ENCODE peak calls at places on chromosomes 5 and 9, in four cellular contexts. A is ELR; Q is NCI-H1092 treated with DMSO at 0.1 percent for 48 hours; P is stimulated activated CD8-positive, alpha-beta memory T cell treated with anti-CD3 and anti-CD28 coated beads, Interleukin-15, amount 100 ng/mL, for 1 hour. I is an unnamed sample.

GRCh38 chr5:96975656-96976055 is 39.8 kb downstream of the LNPEP start:
- DNase-seq in A (no peak), Q (no peak), P (no peak), I (no peak)

GRCh38 chr9:132319421-132320110 is 35.2 kb downstream of the SETX start:
- DNase-seq in A (no peak), Q (no peak), P (no peak), I (no peak)

GRCh38 chr5:32572778-32573480 is 12.4 kb upstream of the SUB1 start:
- DNase-seq in A (no peak), Q (no peak), P (no peak), I (no peak)

GRCh38 chr9:36725777-36726356 is 153.2 kb downstream of the MELK start:
- DNase-seq in A (no peak), Q (no peak), P (no peak), I (no peak)

GRCh38 chr5:68187268-68188055 is 28.1 kb upstream of the PIK3R1 start:
- DNase-seq in A (no peak), Q (peak; percentile 55), P (no peak), I (no peak)

GRCh38 chr5:151683936-151684586 is 2.7 kb downstream of the SPARC start:
- DNase-seq in A (no peak), Q (no peak), P (no peak), I (no peak)

GRCh38 chr5:113378960-113379541 is 55.7 kb downstream of the TSSK1B start:
- DNase-seq in A (peak; percentile 63), Q (peak; percentile 15), P (peak; percentile 16), I (no peak)

GRCh38 chr9:107696302-107696701 is 206.7 kb upstream of the KLF4 start:
- DNase-seq in A (no peak), Q (no peak), P (no peak), I (no peak)

GRCh38 chr5:3490962-3491477 is 104.6 kb upstream of the IRX1 start:
- DNase-seq in A (no peak), Q (no peak), P (no peak), I (no peak)

GRCh38 chr5:43852276-43852675 is 249.3 kb downstream of the NNT start:
- DNase-seq in A (no peak), Q (no peak), P (no peak), I (no peak)

GRCh38 chr9:920927-921326 is 55.5 kb upstream of the DMRT3 start:
- DNase-seq in A (no peak), Q (no peak), P (no peak), I (no peak)

GRCh38 chr5:174314261-174314660 is 268.8 kb downstream of the NSG2 start:
- DNase-seq in A (no peak), Q (no peak), P (no peak), I (no peak)

GRCh38 chr9:38159599-38159998 is 90.6 kb upstream of the SHB start:
- DNase-seq in A (no peak), Q (no peak), P (no peak), I (no peak)

GRCh38 chr5:101860563-101860962 is 435.5 kb downstream of the SLCO4C1 start:
- DNase-seq in A (no peak), Q (no peak), P (no peak), I (no peak)

GRCh38 chr5:154058055-154059038 is 19.6 kb downstream of the MFAP3 start:
- DNase-seq in A (no peak), Q (no peak), P (no peak), I (no peak)

GRCh38 chr9:19513671-19514275 is 105.0 kb downstream of the ACER2 start:
- DNase-seq in A (no peak), Q (no peak), P (no peak), I (no peak)

GRCh38 chr5:125870271-125870670 is 552.9 kb upstream of the GRAMD2B start:
- DNase-seq in A (no peak), Q (no peak), P (no peak), I (no peak)

GRCh38 chr5:139882961-139883539 is 87.4 kb downstream of the PSD2 start:
- DNase-seq in A (no peak), Q (no peak), P (no peak), I (no peak)